ENCODE peak calls at places on chromosomes 5 and 9, in eight cellular contexts. X is activated effector memory CD4-positive, alpha-beta T cell treated with Interleukin-2 at 50 U/mL for 16 hours; H is GM20000; S is tibial nerve; U is NCI-H774; Y is lower lobe of right lung; G is left ventricle myocardium inferior; K is prostate gland. V is an unnamed sample.

GRCh38 chr9:112640311-112640710 is 77.6 kb downstream of the INIP start:
- DNase-seq in Y (no peak), H (no peak), X (no peak), G (no peak), S (no peak), K (no peak), U (no peak), V (no peak)

GRCh38 chr5:86878250-86878649 is 260.5 kb downstream of the COX7C start:
- DNase-seq in S (no peak), X (no peak), Y (no peak), K (no peak), G (no peak), H (no peak), U (no peak), V (no peak)

GRCh38 chr9:131642496-131643083 is 97.3 kb downstream of the PRRT1B start:
- DNase-seq in S (no peak), H (peak), G (no peak), K (no peak), U (no peak), Y (no peak), X (no peak), V (no peak)

GRCh38 chr5:164153469-164154172 is 648.2 kb downstream of the MAT2B start:
- DNase-seq in H (no peak), S (no peak), Y (no peak), K (no peak), X (no peak), U (no peak), G (no peak), V (no peak)

GRCh38 chr5:139678751-139679750 is 30.9 kb downstream of the CXXC5 start:
- DNase-seq in Y (no peak), S (no peak), U (no peak), X (no peak), H (no peak), G (no peak), K (no peak), V (no peak)

GRCh38 chr5:128966846-128967245 is 1.6 kb downstream of the SLC27A6 start:
- DNase-seq in H (no peak), S (no peak), Y (no peak), U (no peak), X (no peak), K (no peak), G (no peak), V (no peak)

GRCh38 chr5:142627371-142628217 is 58.3 kb downstream of the FGF1 start:
- DNase-seq in K (no peak), Y (no peak), S (no peak), G (no peak), U (no peak), X (no peak), H (no peak), V (no peak)

GRCh38 chr5:179115307-179115706 is 55.1 kb downstream of the ZNF354C start:
- DNase-seq in K (no peak), S (no peak), H (peak), Y (peak), U (no peak), G (no peak), X (no peak), V (no peak)

GRCh38 chr9:129141066-129142041 is 30.1 kb downstream of the PTPA start:
- DNase-seq in K (peak), S (peak), G (peak), H (peak), U (no peak), X (no peak), Y (no peak), V (no peak)

GRCh38 chr5:91143840-91144239 is 239.3 kb downstream of the ARRDC3 start:
- DNase-seq in G (no peak), Y (no peak), U (no peak), K (no peak), S (no peak), X (no peak), H (no peak), V (no peak)

GRCh38 chr9:91411096-91411771 is 12.4 kb downstream of the NFIL3 start:
- DNase-seq in K (no peak), X (no peak), U (no peak), G (no peak), H (no peak), S (no peak), Y (no peak), V (no peak)

GRCh38 chr5:136816327-136816726 is 451.0 kb upstream of the TRPC7 start:
- DNase-seq in U (no peak), Y (no peak), K (no peak), H (no peak), X (no peak), S (no peak), G (no peak), V (no peak)

GRCh38 chr9:130847306-130848217 is 12.5 kb downstream of the ABL1 start:
- DNase-seq in G (peak), X (no peak), U (no peak), K (no peak), Y (no peak), H (no peak), S (peak), V (no peak)

GRCh38 chr5:171852255-171852681 is 66.7 kb downstream of the SMIM23 start:
- DNase-seq in U (no peak), S (no peak), G (no peak), H (no peak), K (no peak), Y (no peak), X (no peak), V (no peak)

GRCh38 chr9:134223601-134224122 is 59.3 kb upstream of the RNU6ATAC start:
- DNase-seq in X (no peak), G (peak), S (no peak), K (no peak), U (no peak), Y (peak), H (no peak), V (no peak)

GRCh38 chr9:2159521-2160417 is 144.6 kb downstream of the SMARCA2 start:
- DNase-seq in S (no peak), G (no peak), H (no peak), K (no peak), Y (no peak), U (peak), X (no peak), V (no peak)

GRCh38 chr9:112278152-112278551 is 55.3 kb downstream of the PTBP3 start:
- DNase-seq in S (no peak), Y (no peak), U (no peak), K (no peak), H (no peak), X (no peak), G (no peak), V (no peak)

GRCh38 chr9:114894801-114895433 is 35.5 kb downstream of the TNFSF8 start:
- DNase-seq in K (no peak), S (no peak), G (no peak), H (no peak), Y (no peak), U (peak), X (no peak), V (no peak)

GRCh38 chr5:13987843-13988464 is 43.5 kb upstream of the DNAH5 start:
- DNase-seq in Y (no peak), H (peak), X (no peak), K (peak), U (peak), G (no peak), S (peak), V (peak)

GRCh38 chr9:107541523-107541922 is 52.0 kb upstream of the KLF4 start:
- DNase-seq in G (no peak), Y (no peak), K (no peak), U (no peak), S (no peak), X (no peak), H (peak), V (no peak)

GRCh38 chr9:101635020-101635419 is 40.3 kb upstream of the PPP3R2 start:
- DNase-seq in X (no peak), Y (no peak), G (no peak), S (no peak), H (no peak), K (no peak), U (no peak), V (no peak)

GRCh38 chr5:15447209-15447608 is 52.8 kb upstream of the FBXL7 start:
- DNase-seq in X (no peak), U (no peak), S (no peak), Y (no peak), K (no peak), G (no peak), H (no peak), V (peak)

GRCh38 chr5:54845567-54845941 is 139.8 kb downstream of the ESM1 start:
- DNase-seq in K (no peak), U (no peak), S (no peak), H (no peak), Y (no peak), G (no peak), X (no peak), V (no peak)

GRCh38 chr5:73158313-73158712 is 14.7 kb upstream of the TMEM174 start:
- DNase-seq in Y (no peak), S (no peak), X (no peak), U (no peak), G (no peak), K (no peak), H (no peak), V (no peak)

GRCh38 chr5:132907161-132907560 is 33.7 kb downstream of the LEAP2 start:
- DNase-seq in G (no peak), Y (no peak), S (no peak), U (no peak), K (no peak), X (no peak), H (no peak), V (no peak)

V was measured in NCI-H1105 treated with DMSO at 0.1 percent for 48 hours.